ENCODE peak calls at places on chromosomes 13 and 19, in five cellular contexts. G, R, Y, F and I are unnamed samples.

GRCh38 chr13:105908581-105908980 is 626.9 kb downstream of the EFNB2 start:
- DNase-seq in G (peak), R (no peak), Y (no peak), F (peak), I (peak)

GRCh38 chr13:66933994-66934393 is 296.1 kb downstream of the PCDH9 start:
- DNase-seq in G (no peak), R (no peak), Y (peak), F (peak), I (peak)

GRCh38 chr13:110126391-110126961 is 180.5 kb downstream of the COL4A1 start:
- DNase-seq in G (no peak), R (peak), Y (no peak), F (peak), I (peak)

GRCh38 chr19:45071545-45071938 is 4.7 kb downstream of the ZNF296 start:
- DNase-seq in G (no peak), R (no peak), Y (no peak), F (no peak), I (no peak)

GRCh38 chr19:13098291-13099072 is 4.2 kb downstream of the LYL1 start:
- DNase-seq in G (no peak), R (peak), Y (peak), F (peak), I (peak)

GRCh38 chr19:19628499-19629134 is 597 bp upstream of the LPAR2 start:
- DNase-seq in G (no peak), R (peak), Y (peak), F (peak), I (peak)

GRCh38 chr13:28494861-28495585 is at the start of gene FLT1:
- DNase-seq in G (no peak), R (no peak), Y (peak), F (peak), I (no peak)

GRCh38 chr19:55641376-55642152 is 762 bp downstream of the ZNF580 start:
- DNase-seq in G (no peak), R (no peak), Y (no peak), F (peak), I (no peak)

GRCh38 chr19:4065430-4066175 is 1.1 kb downstream of the ZBTB7A start:
- DNase-seq in G (peak), R (peak), Y (peak), F (peak), I (peak)
- H3K4me3 ChIP-seq in G (peak), R (peak), Y (peak), F (no peak), I (peak)

GRCh38 chr19:1768248-1768647 is 14.9 kb downstream of the ONECUT3 start:
- DNase-seq in G (no peak), R (no peak), Y (no peak), F (no peak), I (no peak)
- TF ChIP-seq CTCF in G (peak), R (no peak), Y (no peak), F (no peak), I (peak)

GRCh38 chr19:1066748-1067340 is at the start of gene ARHGAP45:
- DNase-seq in G (no peak), R (no peak), Y (peak), F (no peak), I (no peak)

GRCh38 chr19:1066251-1066747 is 668 bp upstream of the ARHGAP45 start:
- DNase-seq in G (no peak), R (no peak), Y (peak), F (no peak), I (no peak)

GRCh38 chr19:1069009-1069779 is 2.2 kb downstream of the ARHGAP45 start:
- DNase-seq in G (no peak), R (no peak), Y (peak), F (no peak), I (no peak)

GRCh38 chr19:1067341-1068103 is 555 bp downstream of the ARHGAP45 start:
- DNase-seq in G (no peak), R (no peak), Y (peak), F (no peak), I (no peak)

GRCh38 chr19:1068111-1069001 is 1.4 kb downstream of the ARHGAP45 start:
- DNase-seq in G (no peak), R (no peak), Y (peak), F (no peak), I (no peak)
- H3K4me3 ChIP-seq in G (no peak), R (no peak), Y (peak), F (no peak), I (no peak)

GRCh38 chr19:15452111-15453047 is 2.6 kb upstream of the WIZ start:
- DNase-seq in G (no peak), R (peak), Y (peak), F (peak), I (peak)

GRCh38 chr19:15453906-15454305 is 4.2 kb upstream of the WIZ start:
- DNase-seq in G (no peak), R (no peak), Y (no peak), F (no peak), I (no peak)

GRCh38 chr19:15450528-15450890 is 753 bp upstream of the WIZ start:
- DNase-seq in G (no peak), R (no peak), Y (no peak), F (no peak), I (no peak)

GRCh38 chr19:15454371-15454800 is 4.6 kb upstream of the WIZ start:
- DNase-seq in G (no peak), R (no peak), Y (no peak), F (no peak), I (no peak)

DNA sequence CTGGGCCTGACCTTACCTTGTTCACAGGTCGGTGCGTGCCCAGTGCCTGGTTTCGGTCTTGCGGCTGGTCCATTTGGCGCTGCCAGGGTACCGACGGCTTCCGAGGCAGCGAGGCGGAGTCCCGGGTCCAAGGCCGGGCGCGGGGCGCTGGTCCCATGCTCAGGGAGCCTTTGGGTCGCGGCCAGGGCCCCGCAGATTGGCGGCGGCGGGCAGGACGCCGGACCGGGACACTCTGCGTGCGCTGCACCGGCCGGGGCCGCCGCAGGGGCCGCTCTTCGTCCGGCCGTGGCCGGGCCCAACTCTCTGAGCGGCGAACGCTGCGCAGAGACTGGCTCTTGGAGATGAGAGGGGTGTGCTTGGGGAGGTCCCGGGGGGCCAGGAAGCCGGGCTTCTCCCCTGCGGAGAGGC is 3.3 kb upstream of the WIZ start:
- DNase-seq in G (no peak), R (no peak), Y (no peak), F (no peak), I (no peak)
- TF ChIP-seq CTCF in G (no peak), R (no peak), Y (no peak), F (peak), I (no peak)

GRCh38 chr19:23802290-23802689 is 43.6 kb upstream of the ZNF681 start:
- DNase-seq in G (no peak), R (no peak), Y (no peak), F (no peak), I (no peak)
- H3K4me3 ChIP-seq in G (no peak), R (no peak), Y (no peak), F (no peak), I (no peak)

GRCh38 chr19:41263850-41264580 is at the start of gene HNRNPUL1:
- DNase-seq in G (peak), R (peak), Y (peak), F (peak), I (peak)
- TF ChIP-seq CTCF in G (no peak), R (peak), Y (no peak), F (no peak), I (peak)

GRCh38 chr19:11987405-11988231 is 22.8 kb downstream of the ZNF763 start:
- DNase-seq in G (peak), R (peak), Y (peak), F (peak), I (peak)
- H3K4me3 ChIP-seq in G (peak), R (peak), Y (peak), F (peak), I (peak)

DNA sequence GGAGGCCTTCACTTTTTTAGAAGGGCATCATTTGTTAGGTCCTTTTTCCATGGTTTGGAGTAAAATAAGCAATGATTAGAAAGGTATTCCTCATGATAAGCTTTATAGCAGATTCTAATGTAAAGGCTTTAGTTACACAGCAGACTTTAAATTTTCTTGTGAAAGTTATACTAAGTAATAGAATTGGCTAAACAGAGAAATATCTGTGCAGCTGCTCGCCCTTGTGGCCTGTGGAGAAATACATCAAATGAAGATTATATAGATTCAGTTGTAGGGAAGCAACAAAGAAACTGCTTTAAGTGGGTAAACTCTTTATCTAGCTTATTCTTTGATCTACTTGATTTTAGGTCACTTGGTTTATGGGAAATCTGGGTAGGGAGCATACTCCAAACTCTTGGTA is 1269.7 kb upstream of the SPRY2 start:
- DNase-seq in G (no peak), R (no peak), Y (no peak), F (no peak), I (no peak)
- TF ChIP-seq CTCF in G (no peak), R (no peak), Y (no peak), F (no peak), I (no peak)